ENCODE peak calls at places on chromosomes 1 and 21, in eight cellular contexts. O is testis, M is GM12864, C is OCI-LY7, S is cardiac muscle cell, V is HFF-Myc, F is neural progenitor cell, R is astrocyte of the cerebellum. W is an unnamed sample.

GRCh38 chr21:27329255-27329851 is 362.5 kb upstream of the ADAMTS5 start:
- DNase-seq in V (no peak), M (no peak), O (no peak), F (no peak), S (peak; percentile 51), R (no peak), C (no peak), W (no peak)

GRCh38 chr1:215475719-215476525 is 91.2 kb upstream of the KCTD3 start:
- DNase-seq in V (no peak), S (peak; percentile 53), C (no peak), R (peak; percentile 80), M (no peak), F (no peak), O (no peak), W (peak; percentile 33)

GRCh38 chr1:175129644-175129996 is 62.0 kb downstream of the TNN start:
- DNase-seq in S (no peak), R (no peak), C (no peak), M (no peak), O (no peak), F (no peak), V (no peak), W (no peak)

GRCh38 chr1:113415256-113416189 is 25.2 kb downstream of the MAGI3 start:
- DNase-seq in F (no peak), M (no peak), V (no peak), S (no peak), C (no peak), R (no peak), O (no peak), W (no peak)

GRCh38 chr1:188365874-188366273 is 1537.1 kb downstream of the PLA2G4A start:
- DNase-seq in M (no peak), F (no peak), O (no peak), S (no peak), C (no peak), R (no peak), V (no peak), W (no peak)

GRCh38 chr1:104182251-104182650 is 432.6 kb downstream of the AMY1C start:
- DNase-seq in O (no peak), R (no peak), M (no peak), C (no peak), F (peak; percentile 5), V (no peak), S (no peak), W (no peak)

GRCh38 chr1:55380313-55380970 is 165.3 kb upstream of the USP24 start:
- DNase-seq in M (no peak), R (no peak), F (no peak), S (no peak), O (peak; percentile 84), C (no peak), V (no peak), W (no peak)

GRCh38 chr1:234617135-234617985 is 7.4 kb upstream of the IRF2BP2 start:
- DNase-seq in S (peak; percentile 73), R (no peak), V (no peak), M (no peak), C (no peak), O (no peak), F (no peak), W (no peak)

GRCh38 chr1:59879556-59879955 is 47.0 kb downstream of the CYP2J2 start:
- DNase-seq in O (peak; percentile 66), V (peak; percentile 33), C (peak; percentile 1), R (peak; percentile 66), S (peak; percentile 90), M (no peak), F (peak; percentile 85), W (peak; percentile 89)

GRCh38 chr1:44237721-44238457 is 24.6 kb downstream of the DMAP1 start:
- DNase-seq in O (peak; percentile 55), V (peak; percentile 72), C (peak; percentile 45), F (peak; percentile 89), R (no peak), M (no peak), S (peak; percentile 36), W (no peak)

GRCh38 chr1:190491404-190491803 is 13.7 kb upstream of the BRINP3 start:
- DNase-seq in S (no peak), F (no peak), O (no peak), C (no peak), R (no peak), V (no peak), M (no peak), W (no peak)

GRCh38 chr1:27719286-27720251 is 6.2 kb upstream of the FAM76A start:
- DNase-seq in V (no peak), R (no peak), F (no peak), M (no peak), S (peak; percentile 24), O (no peak), C (peak; percentile 10), W (peak; percentile 55)

GRCh38 chr1:6011161-6011945 is 19.1 kb upstream of the NPHP4 start:
- DNase-seq in M (no peak), R (no peak), F (no peak), C (no peak), V (no peak), S (no peak), O (no peak), W (no peak)

GRCh38 chr1:179818743-179819173 is 58.8 kb downstream of the TOR1AIP2 start:
- DNase-seq in V (no peak), F (no peak), C (no peak), O (peak; percentile 82), S (peak; percentile 58), M (no peak), R (no peak), W (no peak)

GRCh38 chr1:230176871-230177411 is 109.9 kb downstream of the GALNT2 start:
- DNase-seq in R (no peak), F (peak; percentile 62), O (peak; percentile 87), M (no peak), S (peak; percentile 88), C (no peak), V (no peak), W (no peak)

GRCh38 chr1:5969168-5969567 is 23.1 kb downstream of the NPHP4 start:
- DNase-seq in S (no peak), R (no peak), O (no peak), C (no peak), M (no peak), V (no peak), F (no peak), W (no peak)

GRCh38 chr21:43361127-43361492 is 65.8 kb downstream of the SIK1 start:
- DNase-seq in F (no peak), C (peak; percentile 69), R (no peak), V (no peak), O (peak; percentile 38), M (no peak), S (no peak), W (peak; percentile 59)

GRCh38 chr1:2406451-2407041 is 5.8 kb downstream of the PEX10 start:
- DNase-seq in F (peak; percentile 32), C (no peak), R (no peak), V (no peak), O (no peak), S (no peak), M (no peak), W (no peak)

GRCh38 chr1:240737761-240738265 is 125.9 kb upstream of the GREM2 start:
- DNase-seq in C (no peak), M (no peak), R (no peak), F (no peak), V (no peak), S (no peak), O (no peak), W (no peak)

GRCh38 chr1:240739754-240740153 is 127.8 kb upstream of the GREM2 start:
- DNase-seq in O (no peak), R (no peak), S (no peak), C (no peak), F (no peak), M (no peak), V (no peak), W (no peak)

GRCh38 chr1:240747907-240748306 is 136.0 kb upstream of the GREM2 start:
- DNase-seq in S (no peak), C (no peak), R (no peak), F (no peak), O (no peak), M (no peak), V (no peak), W (no peak)

GRCh38 chr1:240739139-240739538 is 127.2 kb upstream of the GREM2 start:
- DNase-seq in M (no peak), O (no peak), V (no peak), R (no peak), S (peak; percentile 1), F (no peak), C (no peak), W (no peak)

GRCh38 chr1:240743696-240744095 is 131.7 kb upstream of the GREM2 start:
- DNase-seq in O (no peak), V (no peak), R (no peak), S (no peak), C (no peak), M (no peak), F (peak; percentile 16), W (no peak)
- H3K4me3 ChIP-seq in O (no peak overlapping the region), V (no peak overlapping the region), R (no peak overlapping the region), S (no peak overlapping the region), C (no peak overlapping the region), M (no peak overlapping the region), F (no peak overlapping the region), W (no peak overlapping the region)

GRCh38 chr1:161198206-161198876 is 513 bp downstream of the ADAMTS4 start:
- DNase-seq in M (no peak), F (peak; percentile 87), O (no peak), S (peak; percentile 57), R (no peak), V (no peak), C (no peak), W (no peak)
- TF ChIP-seq CTCF in M (no peak), F (peak; percentile 32), O (no peak), S (no peak), R (no peak), V (no peak), C (no peak), W (no peak)

DNA sequence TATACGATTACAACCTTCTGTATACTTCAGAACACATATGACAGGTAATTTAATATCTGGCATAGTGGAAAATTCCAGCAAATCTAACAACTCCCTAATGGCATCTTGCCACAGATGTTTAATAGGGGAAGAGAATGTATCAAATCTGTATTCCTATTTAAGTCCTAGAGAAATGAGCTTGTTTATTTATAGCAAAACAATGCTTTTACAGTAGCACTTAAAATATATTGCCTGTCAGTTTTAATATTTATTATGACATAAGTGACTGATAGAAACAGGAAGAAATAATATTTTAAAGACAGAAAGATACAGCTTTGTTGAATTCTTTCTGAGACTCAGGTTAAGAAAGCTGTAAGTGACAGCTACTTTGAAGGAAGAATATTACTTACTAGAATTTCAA is 1101.9 kb upstream of the B3GALT2 start:
- DNase-seq in V (no peak), O (no peak), S (no peak), M (no peak), F (no peak), C (no peak), R (no peak), W (no peak)
- H3K4me3 ChIP-seq in V (no peak overlapping the region), O (no peak overlapping the region), S (no peak overlapping the region), M (no peak overlapping the region), F (no peak overlapping the region), C (peak overlapping the region; percentile 73), R (no peak overlapping the region), W (no peak overlapping the region)

DNA sequence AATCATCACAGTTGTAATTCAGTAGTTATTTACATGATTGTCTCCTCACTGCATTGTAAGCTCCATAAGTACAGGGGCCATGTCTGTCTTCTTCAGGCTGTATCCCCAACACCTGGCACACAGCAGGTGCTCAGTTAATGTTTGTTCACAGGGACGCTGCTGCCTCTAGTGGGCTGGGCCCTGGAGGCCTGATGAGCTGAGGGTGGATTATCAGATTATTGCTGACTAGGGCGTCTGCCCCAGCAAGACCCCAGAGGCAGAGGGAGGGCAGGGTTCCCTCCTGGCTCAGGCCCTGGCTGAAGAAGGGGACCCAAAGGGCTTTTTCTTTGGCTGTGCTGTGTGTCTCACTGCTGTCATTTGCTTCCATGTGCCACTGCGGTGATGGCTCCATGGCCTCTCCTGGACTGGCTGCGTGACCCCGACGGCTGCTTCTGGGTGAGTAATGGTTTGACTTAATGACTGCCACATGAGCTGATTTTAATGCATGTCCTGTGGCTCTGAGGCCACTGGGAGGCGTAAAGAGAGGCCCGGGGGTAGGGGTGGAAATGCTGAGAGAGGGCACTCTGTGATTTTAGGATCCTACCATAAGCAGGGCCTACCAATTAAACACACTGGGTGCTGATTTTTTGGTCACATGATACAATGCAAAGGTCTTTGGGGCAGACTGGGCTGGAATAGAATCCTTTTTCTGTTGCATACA is 20.8 kb upstream of the EPB41 start:
- DNase-seq in V (peak; percentile 58), C (peak; percentile 60), S (no peak), O (no peak), R (no peak), F (peak; percentile 61), M (no peak), W (peak; percentile 27)
- TF ChIP-seq CTCF in V (peak; percentile 70), C (peak; percentile 76), S (peak; percentile 36), O (no peak), R (peak; percentile 47), F (peak; percentile 55), M (peak; percentile 37), W (peak; percentile 38)

W was measured in epithelial cell of esophagus.